ENCODE peak calls at places on chromosomes 5 and 9, in six cellular contexts. S is KBM-7; A is kidney glomerular epithelial cell; F is stromal cell of bone marrow; X is HuH-7; M is effector memory CD8-positive, alpha-beta T cell. D is an unnamed sample.

GRCh38 chr9:33233659-33234335 is 6.2 kb upstream of the SPINK4 start:
- DNase-seq in S (no peak), A (peak), F (peak), X (no peak), M (no peak), D (peak)

GRCh38 chr5:84599964-84600363 is 215.3 kb upstream of the EDIL3 start:
- DNase-seq in S (no peak), A (no peak), F (no peak), X (no peak), M (no peak), D (no peak)

GRCh38 chr5:172920447-172920849 is 38.8 kb upstream of the RPL26L1 start:
- DNase-seq in S (no peak), A (peak), F (no peak), X (no peak), M (no peak), D (peak)

GRCh38 chr5:41871866-41872265 is 1.6 kb upstream of the OXCT1 start:
- DNase-seq in S (no peak), A (peak), F (peak), X (no peak), M (no peak), D (peak)

GRCh38 chr5:170638454-170639220 is 134.8 kb downstream of the KCNIP1 start:
- DNase-seq in S (peak), A (peak), F (peak), X (peak), M (peak), D (peak)

GRCh38 chr5:90133941-90134340 is 275.6 kb downstream of the CETN3 start:
- DNase-seq in S (no peak), A (no peak), F (no peak), X (no peak), M (no peak), D (no peak)

GRCh38 chr5:175697846-175698245 is 40.0 kb downstream of the HRH2 start:
- DNase-seq in S (no peak), A (no peak), F (no peak), X (no peak), M (no peak), D (no peak)

GRCh38 chr9:81022177-81022576 is 667.2 kb downstream of the TLE1 start:
- DNase-seq in S (no peak), A (no peak), F (peak), X (no peak), M (no peak), D (no peak)

GRCh38 chr9:34508951-34509350 is 13.8 kb downstream of the ENHO start:
- DNase-seq in S (no peak), A (no peak), F (no peak), X (no peak), M (no peak), D (no peak)

GRCh38 chr5:138111937-138112336 is 27.3 kb downstream of the NME5 start:
- DNase-seq in S (no peak), A (no peak), F (no peak), X (no peak), M (no peak), D (no peak)

GRCh38 chr5:68682400-68683152 is 411.2 kb upstream of the SLC30A5 start:
- DNase-seq in S (no peak), A (peak), F (no peak), X (peak), M (no peak), D (peak)

GRCh38 chr9:131524578-131525315 is 6.3 kb downstream of the UCK1 start:
- DNase-seq in S (no peak), A (no peak), F (no peak), X (no peak), M (no peak), D (no peak)

GRCh38 chr5:55868846-55869245 is 17.7 kb downstream of the IL31RA start:
- DNase-seq in S (no peak), A (peak), F (peak), X (no peak), M (no peak), D (peak)

GRCh38 chr9:5389109-5389732 is 48.5 kb downstream of the PLGRKT start:
- DNase-seq in S (peak), A (peak), F (peak), X (no peak), M (no peak), D (peak)

GRCh38 chr5:137847699-137848098 is 20.0 kb upstream of the MYOT start:
- DNase-seq in S (no peak), A (no peak), F (no peak), X (no peak), M (no peak), D (no peak)

GRCh38 chr9:107807183-107807582 is 317.6 kb upstream of the KLF4 start:
- DNase-seq in S (no peak), A (no peak), F (peak), X (no peak), M (no peak), D (no peak)

GRCh38 chr5:180519098-180519497 is 24.9 kb downstream of the CNOT6 start:
- DNase-seq in S (peak), A (no peak), F (no peak), X (no peak), M (no peak), D (no peak)

GRCh38 chr9:85900504-85901201 is 40.3 kb upstream of the NAA35 start:
- DNase-seq in S (peak), A (peak), F (peak), X (peak), M (peak), D (peak)

GRCh38 chr9:80401243-80401642 is 829.5 kb downstream of the TLE4 start:
- DNase-seq in S (no peak), A (no peak), F (no peak), X (no peak), M (no peak), D (no peak)

GRCh38 chr9:14056235-14056930 is 257.6 kb downstream of the NFIB start:
- DNase-seq in S (no peak), A (no peak), F (no peak), X (no peak), M (no peak), D (no peak)

GRCh38 chr5:51388488-51389325 is 5.5 kb downstream of the ISL1 start:
- DNase-seq in S (no peak), A (no peak), F (no peak), X (no peak), M (no peak), D (no peak)

GRCh38 chr5:3999929-4000328 is 404.3 kb downstream of the IRX1 start:
- DNase-seq in S (no peak), A (no peak), F (no peak), X (no peak), M (no peak), D (no peak)

GRCh38 chr5:80620206-80620605 is 34.2 kb upstream of the MSH3 start:
- DNase-seq in S (no peak), A (no peak), F (no peak), X (no peak), M (no peak), D (no peak)

GRCh38 chr5:81851481-81852178 is 100.7 kb upstream of the SSBP2 start:
- DNase-seq in S (peak), A (peak), F (peak), X (peak), M (peak), D (peak)

GRCh38 chr9:98908897-98909634 is 34.6 kb upstream of the COL15A1 start:
- DNase-seq in S (no peak), A (peak), F (peak), X (no peak), M (no peak), D (no peak)

GRCh38 chr5:91170266-91170665 is 212.9 kb downstream of the ARRDC3 start:
- DNase-seq in S (no peak), A (no peak), F (peak), X (no peak), M (no peak), D (no peak)